ENCODE peak calls at places on chromosomes 6 and 20, in five cellular contexts. C is small intestine, X is aorta, N is omental fat pad, J is WERI-Rb-1. Y is an unnamed sample.

GRCh38 chr20:32626859-32627636 is 41.9 kb upstream of the NOL4L start:
- DNase-seq in C (peak; percentile 13), X (no peak), N (no peak), J (no peak), Y (no peak)

GRCh38 chr20:40279390-40279789 is 409.6 kb downstream of the MAFB start:
- DNase-seq in C (no peak), X (no peak), N (no peak), J (no peak), Y (peak; percentile 27)

GRCh38 chr20:62305149-62305764 is 2.5 kb downstream of the ADRM1 start:
- DNase-seq in C (no peak), X (no peak), N (no peak), J (peak; percentile 9), Y (no peak)

GRCh38 chr6:155033021-155033801 is 38.1 kb downstream of the TIAM2 start:
- DNase-seq in C (no peak), X (no peak), N (no peak), J (no peak), Y (no peak)

GRCh38 chr6:166313255-166314070 is 5.3 kb upstream of the PRR18 start:
- DNase-seq in C (peak; percentile 50), X (no peak), N (no peak), J (peak; percentile 55), Y (peak; percentile 38)

GRCh38 chr6:90461367-90461766 is 125.5 kb downstream of the MAP3K7 start:
- DNase-seq in C (peak; percentile 19), X (no peak), N (no peak), J (no peak), Y (no peak)

GRCh38 chr6:77462359-77463307 is 658 bp downstream of the HTR1B start:
- DNase-seq in C (no peak), X (peak; percentile 83), N (no peak), J (no peak), Y (peak; percentile 17)

GRCh38 chr6:54288476-54288875 is 19.8 kb upstream of the TINAG start:
- DNase-seq in C (no peak), X (no peak), N (no peak), J (no peak), Y (no peak)

GRCh38 chr20:63497946-63498935 is 642 bp downstream of the EEF1A2 start:
- DNase-seq in C (no peak), X (peak; percentile 82), N (no peak), J (peak; percentile 73), Y (no peak)

GRCh38 chr6:52352239-52353008 is 9.5 kb upstream of the PAQR8 start:
- DNase-seq in C (peak; percentile 74), X (no peak), N (no peak), J (no peak), Y (peak; percentile 41)

GRCh38 chr6:111898452-111898851 is 25.2 kb upstream of the FYN start:
- DNase-seq in C (no peak), X (no peak), N (no peak), J (peak; percentile 92), Y (no peak)

GRCh38 chr6:27601668-27602254 is 128.9 kb upstream of the ZNF184 start:
- DNase-seq in C (no peak), X (no peak), N (no peak), J (no peak), Y (no peak)

GRCh38 chr20:49517509-49518100 is 35.1 kb upstream of the KCNB1 start:
- DNase-seq in C (no peak), X (peak; percentile 74), N (no peak), J (no peak), Y (no peak)

GRCh38 chr20:36093025-36093803 is 61.3 kb upstream of the EPB41L1 start:
- DNase-seq in C (peak; percentile 67), X (peak; percentile 82), N (no peak), J (peak; percentile 35), Y (peak; percentile 73)

GRCh38 chr6:14294270-14294951 is 176.8 kb downstream of the CD83 start:
- DNase-seq in C (no peak), X (no peak), N (no peak), J (no peak), Y (no peak)

GRCh38 chr6:149888659-149889058 is 9.3 kb downstream of the RAET1E start:
- DNase-seq in C (no peak), X (no peak), N (no peak), J (no peak), Y (no peak)

GRCh38 chr6:154276810-154277577 is 79.6 kb downstream of the IPCEF1 start:
- DNase-seq in C (peak; percentile 39), X (no peak), N (no peak), J (no peak), Y (no peak)

GRCh38 chr6:122033564-122034181 is 365.8 kb upstream of the HSF2 start:
- DNase-seq in C (peak; percentile 64), X (no peak), N (no peak), J (peak; percentile 16), Y (no peak)

GRCh38 chr6:108565091-108565766 is 4.5 kb downstream of the FOXO3 start:
- DNase-seq in C (peak; percentile 55), X (no peak), N (no peak), J (no peak), Y (no peak)

GRCh38 chr6:34462561-34462971 is 3.3 kb upstream of the PACSIN1 start:
- DNase-seq in C (peak; percentile 84), X (no peak), N (no peak), J (peak; percentile 98), Y (peak; percentile 60)

GRCh38 chr6:40906759-40907158 is 132.3 kb downstream of the UNC5CL start:
- DNase-seq in C (peak; percentile 82), X (no peak), N (no peak), J (no peak), Y (no peak)

GRCh38 chr6:63510353-63510686 is 62.0 kb upstream of the LOC128125822 start:
- DNase-seq in C (no peak), X (no peak), N (no peak), J (no peak), Y (no peak)

GRCh38 chr6:138726066-138727060 is 47.2 kb upstream of the CCDC28A start:
- DNase-seq in C (no peak), X (no peak), N (no peak), J (no peak), Y (no peak)

GRCh38 chr6:115456848-115457247 is 603.8 kb downstream of the FRK start:
- DNase-seq in C (no peak), X (no peak), N (no peak), J (no peak), Y (no peak)

GRCh38 chr6:40713002-40713719 is 126.0 kb upstream of the LRFN2 start:
- DNase-seq in C (no peak), X (no peak), N (no peak), J (peak; percentile 54), Y (no peak)

Y was measured in colonic mucosa.